ENCODE peak calls at places on chromosomes 6 and 20, in eight cellular contexts. A is EH; M is NCI-H2081 treated with DMSO at 0.1 percent for 48 hours; Z is RWPE2; K is activated CD4-positive, CD25-positive, alpha-beta regulatory T cell treated with anti-CD3 and anti-CD28 coated beads, Interleukin-2, amount 50 U/mL, for 72 hours; N is aorta; W is NCI-H446 treated with DMSO at 0.1 percent for 48 hours; H is hypothalamus. D is an unnamed sample.

GRCh38 chr6:24666097-24666615 is 543 bp downstream of the TDP2 start:
- DNase-seq in Z (no peak), A (peak; percentile 53), W (no peak), K (no peak), N (peak; percentile 49), M (no peak), H (no peak), D (no peak)

GRCh38 chr20:41316602-41317535 is 662 bp downstream of the ZHX3 start:
- DNase-seq in Z (peak; percentile 94), W (peak; percentile 28), M (no peak), N (peak; percentile 87), K (peak; percentile 70), H (peak; percentile 34), A (peak; percentile 93), D (no peak)

GRCh38 chr6:33822575-33823395 is 19.0 kb upstream of the MLN start:
- DNase-seq in N (no peak), M (no peak), H (no peak), A (peak; percentile 46), W (no peak), Z (peak; percentile 9), K (no peak), D (peak; percentile 23)

GRCh38 chr6:126657556-126658129 is 317.7 kb downstream of the CENPW start:
- DNase-seq in K (no peak), M (peak; percentile 6), W (no peak), N (no peak), Z (no peak), A (peak; percentile 47), H (no peak), D (peak; percentile 32)

GRCh38 chr6:10838794-10839333 is 525 bp upstream of the MAK start:
- DNase-seq in A (no peak), Z (no peak), H (no peak), W (no peak), M (no peak), N (no peak), K (no peak), D (no peak)

GRCh38 chr20:58839474-58839874 is 11.2 kb downstream of the GNAS-AS1 start:
- DNase-seq in W (no peak), M (no peak), A (peak; percentile 13), N (no peak), H (no peak), K (no peak), Z (peak; percentile 84), D (no peak)

GRCh38 chr20:7704021-7704420 is 236.2 kb downstream of the HAO1 start:
- DNase-seq in K (no peak), Z (no peak), M (no peak), A (no peak), W (no peak), N (no peak), H (no peak), D (peak; percentile 36)

GRCh38 chr20:25341716-25342680 is 48.6 kb downstream of the ABHD12 start:
- DNase-seq in Z (no peak), A (peak; percentile 66), N (no peak), H (no peak), M (no peak), W (no peak), K (no peak), D (no peak)

GRCh38 chr20:3753098-3753497 is 14.5 kb downstream of the ADISSP start:
- DNase-seq in W (no peak), K (peak; percentile 50), A (peak; percentile 74), N (peak; percentile 75), Z (no peak), H (no peak), M (no peak), D (peak; percentile 66)

GRCh38 chr20:51540585-51540984 is 1.9 kb downstream of the NFATC2 start:
- DNase-seq in M (no peak), N (no peak), H (no peak), Z (no peak), W (no peak), K (no peak), A (peak; percentile 21), D (no peak)

GRCh38 chr6:35220711-35221110 is 7.0 kb downstream of the SCUBE3 start:
- DNase-seq in M (no peak), N (no peak), H (no peak), W (no peak), A (no peak), Z (no peak), K (no peak), D (no peak)

GRCh38 chr6:19697744-19698290 is 139.4 kb upstream of the ID4 start:
- DNase-seq in A (peak; percentile 85), W (no peak), N (no peak), K (no peak), M (no peak), Z (no peak), H (no peak), D (no peak)

GRCh38 chr6:108209738-108210137 is 43.9 kb downstream of the NR2E1 start:
- DNase-seq in W (no peak), Z (no peak), N (no peak), K (no peak), M (no peak), A (no peak), H (no peak), D (no peak)

GRCh38 chr6:15256538-15257222 is 10.8 kb downstream of the JARID2 start:
- DNase-seq in H (no peak), N (no peak), W (no peak), Z (no peak), K (no peak), A (peak; percentile 55), M (no peak), D (no peak)

GRCh38 chr6:28607990-28608389 is 82.3 kb downstream of the GPX5 start:
- DNase-seq in Z (no peak), A (no peak), M (no peak), K (no peak), N (no peak), W (no peak), H (no peak), D (no peak)